ENCODE peak calls at places on chromosomes 1 and 21, in seven cellular contexts. P is CD4-positive, alpha-beta memory T cell; K is tibial artery; N is cardiac muscle cell; B is hepatocyte; O is left ventricle myocardium inferior; U is small intestine. E is an unnamed sample.

GRCh38 chr1:180310095-180310494 is 80.0 kb downstream of the LHX4 start:
- DNase-seq in P (no peak), K (no peak), N (peak; percentile 54), B (no peak), O (no peak), U (no peak), E (no peak)

GRCh38 chr1:63713627-63714481 is 60.0 kb upstream of the ROR1 start:
- DNase-seq in P (no peak), K (no peak), N (peak; percentile 87), B (no peak), O (no peak), U (no peak), E (no peak)

GRCh38 chr1:151167116-151167515 is 1.2 kb downstream of the SCNM1 start:
- DNase-seq in P (no peak), K (no peak), N (no peak), B (no peak), O (no peak), U (no peak), E (no peak)

GRCh38 chr1:39776400-39776713 is 5.2 kb upstream of the OXCT2 start:
- DNase-seq in P (no peak), K (no peak), N (no peak), B (no peak), O (no peak), U (no peak), E (no peak)

GRCh38 chr1:206637605-206638004 is 2.3 kb downstream of the DYRK3 start:
- DNase-seq in P (no peak), K (no peak), N (no peak), B (no peak), O (no peak), U (no peak), E (no peak)

GRCh38 chr1:75265792-75266191 is 131.6 kb downstream of the LHX8 start:
- DNase-seq in P (no peak), K (no peak), N (peak; percentile 52), B (peak; percentile 54), O (no peak), U (peak; percentile 9), E (peak; percentile 1)

GRCh38 chr1:111191496-111191895 is 8.9 kb downstream of the DENND2D start:
- DNase-seq in P (no peak), K (no peak), N (peak; percentile 62), B (no peak), O (no peak), U (no peak), E (no peak)

GRCh38 chr1:202122639-202123335 is at the start of gene GPR37L1:
- DNase-seq in P (no peak), K (peak; percentile 50), N (peak; percentile 68), B (peak; percentile 72), O (no peak), U (no peak), E (peak; percentile 94)

GRCh38 chr1:170221031-170221430 is 75.3 kb downstream of the NTMT2 start:
- DNase-seq in P (no peak), K (peak; percentile 69), N (peak; percentile 85), B (peak; percentile 32), O (no peak), U (no peak), E (no peak)

GRCh38 chr1:76006234-76006633 is 68.3 kb upstream of the ST6GALNAC3 start:
- DNase-seq in P (no peak), K (no peak), N (peak; percentile 51), B (peak; percentile 56), O (no peak), U (no peak), E (no peak)

GRCh38 chr1:195733826-195734225 is 874.4 kb downstream of the KCNT2 start:
- DNase-seq in P (no peak), K (no peak), N (no peak), B (peak; percentile 27), O (no peak), U (peak; percentile 4), E (no peak)

GRCh38 chr21:46441331-46441730 is 17.4 kb upstream of the DIP2A start:
- DNase-seq in P (no peak), K (no peak), N (no peak), B (no peak), O (no peak), U (no peak), E (no peak)
- H3K36me3 ChIP-seq in P (peaks cover 41% of the 10 kb centered on the region), K (peaks cover 87% of the 10 kb centered on the region), N (peaks cover 16% of the 10 kb centered on the region), B (no peaks in the 10 kb centered on the region), O (peaks cover 84% of the 10 kb centered on the region), U (peaks cover 6% of the 10 kb centered on the region), E (peaks cover 17% of the 10 kb centered on the region)

GRCh38 chr1:11981378-11982009 is 1.2 kb downstream of the MFN2 start:
- DNase-seq in P (no peak), K (no peak), N (no peak), B (no peak), O (no peak), U (no peak), E (no peak)
- H3K4me3 ChIP-seq in P (no peak overlapping the region), K (peak overlapping the region; percentile 75), N (peak overlapping the region; percentile 67), B (no peak overlapping the region), O (peak overlapping the region; percentile 91), U (peak overlapping the region; percentile 93), E (no peak overlapping the region)

DNA sequence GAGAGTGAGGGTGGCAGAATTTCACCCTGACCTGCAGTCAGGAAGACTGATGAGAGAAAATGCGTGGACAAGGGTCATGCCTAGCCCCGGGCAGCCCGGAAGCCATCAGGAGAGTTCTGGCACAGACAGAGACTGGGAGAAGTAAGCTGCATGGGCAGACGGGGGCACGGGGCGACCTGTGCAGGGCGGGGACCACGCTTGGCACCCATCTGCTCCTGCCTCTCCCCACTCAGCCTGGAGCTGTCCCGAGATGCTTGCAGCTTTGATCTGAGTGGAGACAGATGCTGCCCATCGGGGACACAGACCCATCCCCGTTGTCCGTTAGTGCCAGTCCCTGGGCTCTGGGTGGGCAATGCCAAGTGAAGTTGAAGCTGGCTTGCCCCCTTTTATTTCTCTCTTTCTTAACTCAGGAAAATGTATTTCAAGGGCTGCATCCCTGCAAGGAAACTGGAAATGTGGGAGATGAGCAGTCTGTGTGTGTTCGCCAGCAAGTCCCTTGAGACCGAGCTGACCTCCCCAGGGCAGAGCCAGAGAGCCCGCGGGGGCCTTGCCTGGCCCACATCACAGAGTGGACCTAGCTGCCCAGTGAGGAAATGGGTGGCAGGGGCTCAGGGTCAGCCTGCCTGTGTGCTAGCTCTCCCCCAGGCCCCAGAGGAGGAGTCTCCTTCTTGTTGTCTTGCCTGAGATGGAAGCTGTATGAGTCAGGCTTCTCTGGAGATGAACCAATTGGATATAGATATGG is 121.3 kb upstream of the C1orf174 start:
- DNase-seq in P (no peak), K (no peak), N (no peak), B (peak; percentile 2), O (no peak), U (no peak), E (no peak)
- H3K27me3 ChIP-seq in P (no peaks in the 10 kb centered on the region), K (peaks cover 21% of the 10 kb centered on the region), N (no peaks in the 10 kb centered on the region), B (peaks cover 8% of the 10 kb centered on the region), O (peaks cover 66% of the 10 kb centered on the region), U (no peaks in the 10 kb centered on the region), E (no peaks in the 10 kb centered on the region)

GRCh38 chr1:147647796-147648633 is 22.3 kb downstream of the ACP6 start:
- DNase-seq in P (peak; percentile 70), K (no peak), N (no peak), B (no peak), O (no peak), U (peak; percentile 45), E (no peak)

GRCh38 chr1:147643974-147644373 is 26.4 kb downstream of the ACP6 start:
- DNase-seq in P (no peak), K (no peak), N (no peak), B (no peak), O (no peak), U (no peak), E (no peak)

GRCh38 chr1:147651466-147651865 is 18.9 kb downstream of the ACP6 start:
- DNase-seq in P (no peak), K (no peak), N (no peak), B (no peak), O (no peak), U (no peak), E (no peak)

GRCh38 chr1:147654511-147654910 is 15.8 kb downstream of the ACP6 start:
- DNase-seq in P (no peak), K (no peak), N (no peak), B (no peak), O (no peak), U (no peak), E (no peak)

GRCh38 chr1:147648933-147649332 is 21.4 kb downstream of the ACP6 start:
- DNase-seq in P (peak; percentile 35), K (no peak), N (no peak), B (no peak), O (no peak), U (no peak), E (no peak)
- H3K36me3 ChIP-seq in P (peaks cover 18% of the 10 kb centered on the region), K (peaks cover 58% of the 10 kb centered on the region), N (peaks cover 34% of the 10 kb centered on the region), B (no peaks in the 10 kb centered on the region), O (peaks cover 67% of the 10 kb centered on the region), U (peaks cover 10% of the 10 kb centered on the region), E (peaks cover 20% of the 10 kb centered on the region)

GRCh38 chr1:147169171-147169570 is 3.1 kb downstream of the PRKAB2 start:
- DNase-seq in P (no peak), K (no peak), N (no peak), B (no peak), O (no peak), U (no peak), E (no peak)

GRCh38 chr1:147168626-147169058 is 3.6 kb downstream of the PRKAB2 start:
- DNase-seq in P (no peak), K (no peak), N (peak; percentile 38), B (peak; percentile 71), O (no peak), U (peak; percentile 99), E (no peak)

GRCh38 chr1:147172168-147173016 is at the start of gene PRKAB2:
- DNase-seq in P (peak; percentile 90), K (peak; percentile 95), N (peak; percentile 99), B (peak; percentile 97), O (peak; percentile 98), U (peak; percentile 96), E (peak; percentile 96)

GRCh38 chr1:147171399-147172167 is 687 bp downstream of the PRKAB2 start:
- DNase-seq in P (no peak), K (peak; percentile 23), N (no peak), B (peak; percentile 14), O (no peak), U (peak; percentile 27), E (peak; percentile 33)

DNA sequence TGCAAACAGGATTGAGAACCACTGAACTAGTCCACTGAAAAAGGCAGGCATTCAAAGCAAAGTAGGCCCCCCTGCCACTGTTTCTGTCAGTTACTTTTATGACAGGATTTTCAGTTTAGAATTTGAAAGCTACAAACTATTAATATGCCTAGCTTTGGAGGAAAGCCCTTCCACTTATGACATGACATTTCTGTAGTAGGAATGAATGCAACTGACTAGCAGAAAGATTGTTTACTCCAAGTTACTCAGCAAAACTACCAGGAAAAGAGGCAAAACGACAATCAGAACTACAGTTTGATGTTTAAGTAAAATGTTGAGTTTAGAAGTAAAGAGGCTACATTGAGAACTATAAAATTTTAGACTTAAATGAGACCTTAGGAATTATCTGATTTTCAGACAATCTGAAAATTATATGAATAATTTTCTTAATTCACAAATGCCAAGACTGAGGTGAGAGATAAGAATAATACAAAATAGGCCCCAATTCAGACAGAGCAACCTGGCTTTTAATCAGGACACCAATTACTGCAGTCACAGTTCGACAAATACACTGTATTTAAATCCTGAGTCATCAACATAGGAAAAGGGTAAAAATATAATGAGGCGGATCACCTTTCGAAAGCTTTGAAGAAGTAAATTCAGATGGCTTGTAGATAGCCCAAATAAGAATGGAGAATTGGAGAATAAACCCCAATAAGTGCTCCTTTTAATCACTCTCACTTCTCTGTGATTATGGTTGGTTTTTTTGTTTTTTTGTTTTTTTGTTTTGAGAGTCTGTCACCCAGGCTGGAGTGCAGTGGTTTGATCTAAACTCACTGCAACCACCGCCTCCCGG is 2.2 kb downstream of the PRKAB2 start:
- DNase-seq in P (no peak), K (no peak), N (no peak), B (no peak), O (no peak), U (peak; percentile 17), E (no peak)
- H3K4me3 ChIP-seq in P (no peak overlapping the region), K (peak overlapping the region; percentile 90), N (no peak overlapping the region), B (peak overlapping the region; percentile 9), O (peak overlapping the region; percentile 93), U (peak overlapping the region; percentile 95), E (no peak overlapping the region)

E was measured in H7.